ENCODE peak calls at places on chromosomes 6 and 20, in nine cellular contexts. A is stomach, U is transverse colon, P is breast epithelium, W is GM12878, X is Panc1, F is spleen, Q is HCT116, S is K562. N is an unnamed sample.

GRCh38 chr6:128364766-128365519 is 155.5 kb downstream of the PTPRK start:
- DNase-seq in W (no peak), U (no peak), Q (no peak), F (no peak), S (no peak), P (no peak), A (no peak), X (no peak), N (no peak)

GRCh38 chr6:53112404-53112803 is 36.2 kb downstream of the GCM1 start:
- DNase-seq in P (peak), X (no peak), W (no peak), Q (no peak), S (no peak), A (peak), F (no peak), U (peak), N (peak)

GRCh38 chr6:33075568-33076405 is at the start of gene HLA-DPB1:
- DNase-seq in U (no peak), X (no peak), S (peak), P (no peak), W (peak), F (peak), Q (peak), A (no peak), N (no peak)

GRCh38 chr6:101413773-101414172 is 20.3 kb downstream of the GRIK2 start:
- DNase-seq in A (no peak), P (no peak), Q (no peak), F (no peak), X (no peak), W (no peak), S (no peak), U (no peak), N (no peak)

GRCh38 chr20:37359331-37359730 is 13.4 kb downstream of the SRC start:
- DNase-seq in P (no peak), W (no peak), Q (no peak), S (no peak), U (no peak), F (peak), X (no peak), A (no peak), N (no peak)

GRCh38 chr6:144149894-144150672 is at the start of gene STX11:
- DNase-seq in F (peak), X (peak), S (peak), Q (no peak), A (peak), U (peak), W (peak), P (peak), N (peak)

GRCh38 chr6:43790031-43790430 is 20.0 kb downstream of the VEGFA start:
- DNase-seq in W (no peak), A (no peak), X (no peak), F (no peak), P (no peak), S (no peak), U (no peak), Q (no peak), N (no peak)

GRCh38 chr6:56432194-56432593 is 184.8 kb upstream of the COL21A1 start:
- DNase-seq in F (no peak), P (no peak), X (no peak), W (no peak), A (no peak), Q (no peak), U (no peak), S (no peak), N (no peak)

GRCh38 chr20:38680492-38681118 is 43.7 kb upstream of the SLC32A1 start:
- DNase-seq in X (no peak), W (no peak), A (no peak), F (no peak), S (peak), P (no peak), Q (no peak), U (no peak), N (no peak)

GRCh38 chr20:23115823-23116222 is 29.7 kb upstream of the CD93 start:
- DNase-seq in Q (no peak), W (peak), X (no peak), F (no peak), A (no peak), P (no peak), S (no peak), U (no peak), N (no peak)

GRCh38 chr20:22984008-22984407 is 51.1 kb upstream of the SSTR4 start:
- DNase-seq in Q (no peak), W (no peak), X (no peak), U (no peak), P (no peak), F (no peak), A (no peak), S (no peak), N (no peak)

GRCh38 chr6:44257007-44257752 is at the start of gene SLC35B2:
- DNase-seq in A (peak), Q (no peak), W (no peak), X (no peak), S (peak), P (peak), F (peak), U (peak), N (peak)

GRCh38 chr20:3801299-3801698 is 5.2 kb downstream of the CDC25B start:
- DNase-seq in Q (no peak), U (no peak), X (no peak), P (no peak), W (no peak), A (no peak), F (peak), S (no peak), N (no peak)

GRCh38 chr20:3801846-3802245 is 5.7 kb downstream of the CDC25B start:
- DNase-seq in Q (no peak), P (no peak), A (no peak), W (no peak), S (no peak), F (peak), X (no peak), U (no peak), N (no peak)

GRCh38 chr20:3803854-3804253 is 7.7 kb downstream of the CDC25B start:
- DNase-seq in P (no peak), W (no peak), U (no peak), A (no peak), S (no peak), Q (no peak), F (peak), X (no peak), N (no peak)

GRCh38 chr20:3803289-3803688 is 7.2 kb downstream of the CDC25B start:
- DNase-seq in W (no peak), A (no peak), F (peak), X (no peak), U (no peak), Q (no peak), S (no peak), P (no peak), N (no peak)

GRCh38 chr20:3802524-3803239 is 6.6 kb downstream of the CDC25B start:
- DNase-seq in X (no peak), W (no peak), P (no peak), F (no peak), U (no peak), Q (no peak), S (no peak), A (no peak), N (no peak)
- H3K27ac ChIP-seq in X (peak), W (no peak), P (peak), F (peak), U (no peak), Q (peak), S (no peak), A (peak), N (no peak)

DNA sequence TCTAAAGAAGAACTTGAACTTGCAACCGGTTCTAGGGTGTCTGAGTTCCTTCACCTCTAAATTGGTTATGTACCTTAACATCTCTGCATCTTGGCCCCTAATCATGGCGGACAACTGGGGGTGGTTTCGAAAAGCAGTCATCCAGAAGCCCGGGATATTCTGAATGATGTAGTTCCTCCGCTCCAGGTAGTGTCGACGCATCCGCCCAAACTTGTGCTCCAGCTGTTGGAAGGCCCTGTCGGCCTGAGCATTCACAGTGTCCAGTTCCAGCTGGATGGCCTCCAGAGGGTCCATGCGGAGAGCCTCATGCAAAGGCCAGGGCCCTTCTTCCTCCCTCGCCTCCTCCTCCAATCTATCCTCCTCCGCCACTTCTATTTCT is 888 bp downstream of the TSPYL1 start:
- DNase-seq in P (no peak), X (no peak), A (no peak), W (no peak), S (no peak), Q (no peak), F (peak), U (no peak), N (peak)
- H3K4me3 ChIP-seq in P (peak), X (peak), A (peak), W (peak), S (peak), Q (peak), F (peak), U (peak), N (peak)

GRCh38 chr20:63697357-63697867 is 960 bp downstream of the TNFRSF6B start:
- DNase-seq in Q (no peak), A (no peak), F (peak), S (no peak), W (no peak), U (peak), P (no peak), X (no peak), N (no peak)

GRCh38 chr20:63696311-63696627 is 183 bp upstream of the TNFRSF6B start:
- DNase-seq in Q (peak), P (no peak), X (no peak), S (no peak), W (no peak), F (peak), U (peak), A (no peak), N (no peak)

GRCh38 chr20:63697868-63698545 is 1.6 kb downstream of the TNFRSF6B start:
- DNase-seq in F (peak), Q (no peak), W (no peak), U (peak), P (peak), A (no peak), S (no peak), X (no peak), N (no peak)

GRCh38 chr20:63695419-63696310 is 787 bp upstream of the TNFRSF6B start:
- DNase-seq in X (no peak), Q (no peak), U (no peak), W (no peak), S (no peak), P (no peak), F (no peak), A (peak), N (no peak)

GRCh38 chr20:63696628-63697356 is at the start of gene TNFRSF6B:
- DNase-seq in P (no peak), W (no peak), F (peak), X (no peak), Q (no peak), A (no peak), S (no peak), U (peak), N (no peak)
- TF ChIP-seq POLR2AphosphoS5 in P (no peak), W (no peak), F (peak), X (no peak), Q (peak), A (no peak), S (no peak), U (peak), N (no peak)

DNA sequence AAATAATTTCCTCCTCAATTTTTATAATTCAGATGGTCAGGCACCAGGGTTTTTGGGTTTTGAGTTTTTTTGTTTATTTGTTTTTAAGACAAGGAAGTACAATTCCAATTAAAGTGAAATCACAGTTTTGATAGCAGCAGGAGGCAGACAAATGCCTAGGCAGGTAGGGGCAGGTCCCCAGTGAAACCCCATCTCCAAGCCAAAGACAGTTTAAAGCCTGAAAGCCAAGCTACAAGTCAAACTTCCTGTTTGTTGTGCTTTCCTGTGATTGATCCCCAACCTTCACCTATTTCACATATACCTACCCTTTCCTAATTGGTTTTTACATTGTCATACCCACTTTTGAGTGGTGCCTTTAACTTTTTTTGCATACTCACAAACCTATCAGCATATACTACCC is 149.6 kb downstream of the MOXD1 start:
- DNase-seq in A (no peak), W (no peak), P (no peak), X (no peak), F (no peak), S (no peak), U (no peak), Q (no peak), N (no peak)
- H3K27ac ChIP-seq in A (no peak), W (no peak), P (no peak), X (no peak), F (no peak), S (no peak), U (no peak), Q (no peak), N (no peak)

GRCh38 chr6:90294614-90294988 is 2.0 kb downstream of the BACH2 start:
- DNase-seq in S (no peak), F (peak), Q (no peak), P (no peak), U (no peak), A (no peak), W (no peak), X (no peak), N (no peak)
- H3K4me3 ChIP-seq in S (no peak), F (peak), Q (no peak), P (peak), U (peak), A (peak), W (no peak), X (peak), N (peak)